ENCODE peak calls at places on chromosomes 3 and 15, in nine cellular contexts. One of them, this sample, is unnamed.

GRCh38 chr3:151875759-151876158 is 2.3 kb downstream of the SUCNR1 start:
- DNase-seq in upper lobe of left lung: peak
- DNase-seq in HCT116: no peak
- DNase-seq in GM12891: no peak
- DNase-seq in sigmoid colon: no peak
- DNase-seq in spleen: no peak
- DNase-seq in transverse colon: no peak
- DNase-seq in breast epithelium: no peak
- DNase-seq in GM23338: no peak
- DNase-seq in this sample: no peak

GRCh38 chr15:77582763-77583162 is 49.9 kb downstream of the LINGO1 start:
- DNase-seq in GM12891: no peak
- DNase-seq in transverse colon: peak
- DNase-seq in GM23338: no peak
- DNase-seq in sigmoid colon: no peak
- DNase-seq in spleen: no peak
- DNase-seq in breast epithelium: no peak
- DNase-seq in upper lobe of left lung: no peak
- DNase-seq in HCT116: no peak
- DNase-seq in this sample: no peak

GRCh38 chr3:187271582-187271981 is 20.0 kb downstream of the MASP1 start:
- DNase-seq in GM12891: no peak
- DNase-seq in GM23338: no peak
- DNase-seq in upper lobe of left lung: no peak
- DNase-seq in sigmoid colon: no peak
- DNase-seq in HCT116: no peak
- DNase-seq in transverse colon: no peak
- DNase-seq in spleen: no peak
- DNase-seq in breast epithelium: no peak
- DNase-seq in this sample: no peak

GRCh38 chr15:71732636-71733035 is 77.7 kb upstream of the NR2E3 start:
- DNase-seq in HCT116: no peak
- DNase-seq in spleen: no peak
- DNase-seq in GM23338: no peak
- DNase-seq in upper lobe of left lung: no peak
- DNase-seq in sigmoid colon: no peak
- DNase-seq in breast epithelium: no peak
- DNase-seq in transverse colon: peak
- DNase-seq in GM12891: no peak
- DNase-seq in this sample: no peak

GRCh38 chr3:188288153-188288552 is 134.2 kb downstream of the LPP start:
- DNase-seq in breast epithelium: no peak
- DNase-seq in spleen: no peak
- DNase-seq in upper lobe of left lung: no peak
- DNase-seq in GM23338: no peak
- DNase-seq in HCT116: no peak
- DNase-seq in transverse colon: no peak
- DNase-seq in sigmoid colon: no peak
- DNase-seq in GM12891: no peak
- DNase-seq in this sample: no peak

GRCh38 chr3:184169896-184170875 is 4.5 kb upstream of the AP2M1 start:
- DNase-seq in GM12891: no peak
- DNase-seq in upper lobe of left lung: no peak
- DNase-seq in GM23338: peak
- DNase-seq in breast epithelium: no peak
- DNase-seq in sigmoid colon: no peak
- DNase-seq in spleen: peak
- DNase-seq in HCT116: no peak
- DNase-seq in transverse colon: no peak
- DNase-seq in this sample: no peak

GRCh38 chr3:102532901-102533300 is 98.1 kb downstream of the ZPLD1 start:
- DNase-seq in HCT116: no peak
- DNase-seq in GM23338: no peak
- DNase-seq in GM12891: no peak
- DNase-seq in transverse colon: no peak
- DNase-seq in sigmoid colon: no peak
- DNase-seq in breast epithelium: no peak
- DNase-seq in spleen: no peak
- DNase-seq in upper lobe of left lung: no peak
- DNase-seq in this sample: no peak

GRCh38 chr3:46495901-46496456 is 1.8 kb upstream of the RTP3 start:
- DNase-seq in transverse colon: no peak
- DNase-seq in upper lobe of left lung: no peak
- DNase-seq in GM23338: no peak
- DNase-seq in HCT116: no peak
- DNase-seq in breast epithelium: no peak
- DNase-seq in GM12891: no peak
- DNase-seq in sigmoid colon: no peak
- DNase-seq in spleen: no peak
- DNase-seq in this sample: no peak

GRCh38 chr3:112302881-112303761 is 9.1 kb upstream of the SLC9C1 start:
- DNase-seq in breast epithelium: no peak
- DNase-seq in sigmoid colon: no peak
- DNase-seq in upper lobe of left lung: no peak
- DNase-seq in GM12891: no peak
- DNase-seq in spleen: no peak
- DNase-seq in transverse colon: no peak
- DNase-seq in HCT116: no peak
- DNase-seq in GM23338: peak
- DNase-seq in this sample: no peak

GRCh38 chr15:31397851-31398661 is 71.4 kb downstream of the KLF13 start:
- DNase-seq in GM23338: peak
- DNase-seq in breast epithelium: peak
- DNase-seq in upper lobe of left lung: no peak
- DNase-seq in GM12891: no peak
- DNase-seq in HCT116: no peak
- DNase-seq in sigmoid colon: no peak
- DNase-seq in transverse colon: no peak
- DNase-seq in spleen: no peak
- DNase-seq in this sample: no peak

DNA sequence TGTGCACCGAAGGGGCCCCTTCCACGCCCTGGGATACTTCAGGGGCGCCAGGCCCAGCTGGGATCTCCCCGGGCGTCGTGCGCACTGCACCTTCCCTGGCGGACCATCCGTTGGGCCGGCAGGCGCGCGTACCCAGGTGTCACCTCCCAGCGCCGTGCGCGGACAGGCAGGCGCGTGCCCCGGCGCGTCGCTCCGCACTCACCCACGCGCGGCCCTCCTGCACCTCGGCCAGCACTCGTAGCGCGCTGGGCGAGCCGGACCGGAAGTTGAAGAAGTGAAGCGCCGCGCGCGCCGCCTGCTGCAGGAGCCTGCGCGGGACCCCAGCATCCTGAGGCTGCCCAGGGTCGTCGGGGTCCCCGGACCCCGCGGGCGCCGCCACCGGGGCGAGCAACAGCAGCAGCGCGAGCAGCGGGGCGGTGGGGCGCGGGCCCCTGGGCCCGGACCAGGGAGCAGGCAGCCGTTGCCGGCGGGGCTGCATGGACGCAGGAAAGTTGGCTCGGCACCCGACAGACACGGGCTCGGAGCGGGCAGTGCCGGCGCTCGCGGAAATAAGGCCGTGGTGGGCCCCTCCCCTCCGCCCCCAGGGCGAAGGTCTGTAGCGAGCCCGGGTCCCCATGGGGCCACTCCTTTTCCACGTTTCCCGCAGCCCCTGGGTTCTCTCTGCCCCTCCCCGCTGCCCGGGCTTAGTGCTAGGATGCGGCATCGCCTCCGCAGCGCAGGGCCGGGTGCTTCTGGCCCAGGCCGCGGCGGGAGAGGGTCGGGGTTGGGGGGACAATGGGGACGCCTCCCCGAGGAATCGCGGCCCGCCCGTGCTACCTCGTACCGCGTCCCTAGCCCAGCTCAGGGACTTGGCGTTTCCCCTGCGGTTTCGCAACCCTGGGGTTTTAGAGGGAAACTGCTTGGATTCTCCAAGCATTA is at the start of gene RARRES1:
- DNase-seq in GM12891: peak
- DNase-seq in HCT116: no peak
- DNase-seq in sigmoid colon: peak
- DNase-seq in transverse colon: peak
- DNase-seq in GM23338: peak
- DNase-seq in breast epithelium: peak
- DNase-seq in spleen: peak
- DNase-seq in upper lobe of left lung: peak
- DNase-seq in this sample: peak
- TF ChIP-seq POLR2AphosphoS5 in GM12891: no peak
- TF ChIP-seq POLR2AphosphoS5 in HCT116: no peak
- TF ChIP-seq POLR2AphosphoS5 in sigmoid colon: no peak
- TF ChIP-seq POLR2AphosphoS5 in transverse colon: no peak
- TF ChIP-seq POLR2AphosphoS5 in GM23338: peak
- TF ChIP-seq POLR2AphosphoS5 in breast epithelium: peak
- TF ChIP-seq POLR2AphosphoS5 in spleen: no peak
- TF ChIP-seq POLR2AphosphoS5 in upper lobe of left lung: peak
- TF ChIP-seq POLR2AphosphoS5 in this sample: no peak

DNA sequence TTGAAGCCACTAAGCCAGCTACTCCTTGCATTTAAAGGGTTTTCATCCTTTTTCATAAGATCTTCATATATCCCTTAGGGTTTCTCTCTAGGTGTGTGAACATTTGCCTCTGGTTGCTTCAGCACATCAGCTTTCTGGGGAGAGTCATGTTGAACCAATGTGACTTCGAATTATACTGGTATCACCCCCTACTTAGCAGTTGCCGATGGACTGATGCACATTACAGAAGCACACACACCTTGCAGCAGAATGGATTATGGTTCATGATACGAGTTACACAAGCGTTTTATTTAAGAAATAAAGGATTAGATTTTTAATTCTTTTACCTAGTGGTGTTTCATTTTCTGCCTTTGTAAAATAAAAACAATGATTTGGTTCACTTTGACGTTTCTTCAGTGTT is 39.6 kb downstream of the FBXO22 start:
- DNase-seq in upper lobe of left lung: no peak
- DNase-seq in HCT116: no peak
- DNase-seq in breast epithelium: no peak
- DNase-seq in spleen: no peak
- DNase-seq in GM23338: no peak
- DNase-seq in sigmoid colon: no peak
- DNase-seq in transverse colon: no peak
- DNase-seq in GM12891: no peak
- DNase-seq in this sample: no peak
- TF ChIP-seq POLR2AphosphoS5 in upper lobe of left lung: no peak
- TF ChIP-seq POLR2AphosphoS5 in HCT116: no peak
- TF ChIP-seq POLR2AphosphoS5 in breast epithelium: no peak
- TF ChIP-seq POLR2AphosphoS5 in spleen: no peak
- TF ChIP-seq POLR2AphosphoS5 in GM23338: peak
- TF ChIP-seq POLR2AphosphoS5 in sigmoid colon: no peak
- TF ChIP-seq POLR2AphosphoS5 in transverse colon: no peak
- TF ChIP-seq POLR2AphosphoS5 in GM12891: no peak
- TF ChIP-seq POLR2AphosphoS5 in this sample: no peak

GRCh38 chr15:32794973-32795372 is 77.2 kb downstream of the GREM1 start:
- DNase-seq in HCT116: no peak
- DNase-seq in GM12891: no peak
- DNase-seq in spleen: no peak
- DNase-seq in breast epithelium: no peak
- DNase-seq in sigmoid colon: no peak
- DNase-seq in upper lobe of left lung: no peak
- DNase-seq in GM23338: no peak
- DNase-seq in transverse colon: no peak
- DNase-seq in this sample: no peak

GRCh38 chr15:32802296-32802936 is 84.6 kb downstream of the GREM1 start:
- DNase-seq in breast epithelium: no peak
- DNase-seq in transverse colon: no peak
- DNase-seq in HCT116: no peak
- DNase-seq in upper lobe of left lung: no peak
- DNase-seq in GM12891: no peak
- DNase-seq in sigmoid colon: no peak
- DNase-seq in spleen: no peak
- DNase-seq in GM23338: no peak
- DNase-seq in this sample: no peak

GRCh38 chr15:32799904-32800535 is 82.2 kb downstream of the GREM1 start:
- DNase-seq in breast epithelium: no peak
- DNase-seq in sigmoid colon: no peak
- DNase-seq in GM23338: no peak
- DNase-seq in upper lobe of left lung: no peak
- DNase-seq in GM12891: no peak
- DNase-seq in HCT116: no peak
- DNase-seq in transverse colon: no peak
- DNase-seq in spleen: no peak
- DNase-seq in this sample: no peak

DNA sequence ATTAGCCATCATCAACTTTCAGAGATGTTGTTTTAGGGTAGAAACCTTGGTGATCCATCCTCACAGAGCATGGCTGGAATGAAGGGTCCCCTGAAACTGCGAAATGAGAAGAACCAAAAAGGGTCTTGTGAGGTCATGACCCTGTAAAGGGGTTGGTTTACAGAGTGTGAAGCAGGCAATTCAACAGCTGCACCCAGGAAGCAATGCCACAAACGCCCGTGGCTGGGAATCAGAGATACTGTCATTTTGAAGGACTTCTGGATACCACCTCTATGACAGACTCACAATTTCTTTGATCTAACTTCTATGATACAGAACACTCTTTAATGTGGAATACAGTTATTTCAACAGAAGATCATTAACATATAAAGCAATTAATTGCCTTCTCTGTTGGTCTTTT is 79.1 kb downstream of the GREM1 start:
- DNase-seq in breast epithelium: no peak
- DNase-seq in GM23338: no peak
- DNase-seq in upper lobe of left lung: no peak
- DNase-seq in spleen: no peak
- DNase-seq in GM12891: no peak
- DNase-seq in transverse colon: no peak
- DNase-seq in sigmoid colon: no peak
- DNase-seq in HCT116: no peak
- DNase-seq in this sample: no peak
- TF ChIP-seq POLR2AphosphoS5 in breast epithelium: no peak
- TF ChIP-seq POLR2AphosphoS5 in GM23338: no peak
- TF ChIP-seq POLR2AphosphoS5 in upper lobe of left lung: no peak
- TF ChIP-seq POLR2AphosphoS5 in spleen: no peak
- TF ChIP-seq POLR2AphosphoS5 in GM12891: no peak
- TF ChIP-seq POLR2AphosphoS5 in transverse colon: no peak
- TF ChIP-seq POLR2AphosphoS5 in sigmoid colon: no peak
- TF ChIP-seq POLR2AphosphoS5 in HCT116: no peak
- TF ChIP-seq POLR2AphosphoS5 in this sample: no peak

GRCh38 chr3:9396301-9396631 is 1.1 kb upstream of the SETD5 start:
- DNase-seq in spleen: no peak
- DNase-seq in GM23338: peak
- DNase-seq in HCT116: peak
- DNase-seq in upper lobe of left lung: peak
- DNase-seq in GM12891: peak
- DNase-seq in breast epithelium: peak
- DNase-seq in transverse colon: peak
- DNase-seq in sigmoid colon: peak
- DNase-seq in this sample: peak

GRCh38 chr3:9397911-9398714 is 698 bp downstream of the SETD5 start:
- DNase-seq in transverse colon: peak
- DNase-seq in GM23338: peak
- DNase-seq in spleen: peak
- DNase-seq in GM12891: no peak
- DNase-seq in HCT116: no peak
- DNase-seq in sigmoid colon: peak
- DNase-seq in upper lobe of left lung: peak
- DNase-seq in breast epithelium: peak
- DNase-seq in this sample: peak

GRCh38 chr3:9396632-9397330 is 634 bp upstream of the SETD5 start:
- DNase-seq in spleen: peak
- DNase-seq in transverse colon: peak
- DNase-seq in upper lobe of left lung: peak
- DNase-seq in GM12891: peak
- DNase-seq in breast epithelium: peak
- DNase-seq in sigmoid colon: peak
- DNase-seq in HCT116: peak
- DNase-seq in GM23338: peak
- DNase-seq in this sample: peak

GRCh38 chr3:9397331-9397910 is at the start of gene SETD5:
- DNase-seq in upper lobe of left lung: peak
- DNase-seq in GM12891: peak
- DNase-seq in breast epithelium: peak
- DNase-seq in GM23338: peak
- DNase-seq in HCT116: peak
- DNase-seq in sigmoid colon: peak
- DNase-seq in transverse colon: peak
- DNase-seq in spleen: peak
- DNase-seq in this sample: peak

GRCh38 chr3:9395570-9396300 is 1.7 kb upstream of the SETD5 start:
- DNase-seq in GM23338: no peak
- DNase-seq in breast epithelium: no peak
- DNase-seq in spleen: no peak
- DNase-seq in transverse colon: no peak
- DNase-seq in upper lobe of left lung: no peak
- DNase-seq in sigmoid colon: no peak
- DNase-seq in GM12891: no peak
- DNase-seq in HCT116: no peak
- DNase-seq in this sample: no peak
- TF ChIP-seq POLR2AphosphoS5 in GM23338: no peak
- TF ChIP-seq POLR2AphosphoS5 in breast epithelium: peak
- TF ChIP-seq POLR2AphosphoS5 in spleen: peak
- TF ChIP-seq POLR2AphosphoS5 in transverse colon: no peak
- TF ChIP-seq POLR2AphosphoS5 in upper lobe of left lung: no peak
- TF ChIP-seq POLR2AphosphoS5 in sigmoid colon: no peak
- TF ChIP-seq POLR2AphosphoS5 in GM12891: no peak
- TF ChIP-seq POLR2AphosphoS5 in HCT116: no peak
- TF ChIP-seq POLR2AphosphoS5 in this sample: no peak

This sample was measured in suprapubic skin.